ENCODE peak calls at places on chromosome 12, in ten cellular contexts. K, V, H, I, E, W, Q, Z, G and P are unnamed samples.

GRCh38 chr12:64099430-64099829 is 122.7 kb downstream of the KICS2 start:
- DNase-seq in K (peak; percentile 82), V (no peak), H (no peak), I (no peak), E (peak; percentile 20), W (no peak), Q (no peak), Z (peak; percentile 75), G (no peak), P (no peak)

GRCh38 chr12:74646831-74647230 is 109.2 kb downstream of the ATXN7L3B start:
- DNase-seq in K (no peak), V (peak; percentile 10), H (no peak), I (no peak), E (no peak), W (peak; percentile 28), Q (no peak), Z (no peak), G (no peak), P (no peak)

GRCh38 chr12:124049451-124050094 is 76.6 kb downstream of the ZNF664 start:
- DNase-seq in K (no peak), V (no peak), H (no peak), I (no peak), E (no peak), W (no peak), Q (no peak), Z (no peak), G (no peak), P (no peak)

GRCh38 chr12:65595016-65595560 is 229.2 kb upstream of the HMGA2 start:
- DNase-seq in K (no peak), V (no peak), H (no peak), I (no peak), E (no peak), W (no peak), Q (no peak), Z (no peak), G (no peak), P (no peak)

GRCh38 chr12:59486827-59487226 is 109.0 kb upstream of the SLC16A7 start:
- DNase-seq in K (no peak), V (no peak), H (no peak), I (no peak), E (no peak), W (no peak), Q (no peak), Z (no peak), G (no peak), P (no peak)

GRCh38 chr12:65609359-65609771 is 214.9 kb upstream of the HMGA2 start:
- DNase-seq in K (peak; percentile 95), V (no peak), H (no peak), I (no peak), E (no peak), W (no peak), Q (no peak), Z (no peak), G (no peak), P (no peak)

GRCh38 chr12:45379261-45379660 is 163.4 kb downstream of the ANO6 start:
- DNase-seq in K (peak; percentile 80), V (peak; percentile 6), H (no peak), I (no peak), E (no peak), W (no peak), Q (no peak), Z (no peak), G (no peak), P (no peak)

GRCh38 chr12:81086342-81086741 is 8.5 kb downstream of the ACSS3 start:
- DNase-seq in K (no peak), V (no peak), H (no peak), I (no peak), E (no peak), W (no peak), Q (no peak), Z (no peak), G (no peak), P (no peak)

GRCh38 chr12:90938451-90938850 is 16.5 kb downstream of the CCER1 start:
- DNase-seq in K (peak; percentile 64), V (no peak), H (no peak), I (no peak), E (no peak), W (no peak), Q (no peak), Z (no peak), G (no peak), P (no peak)

GRCh38 chr12:4331221-4331620 is 10.2 kb downstream of the TIGAR start:
- DNase-seq in K (no peak), V (no peak), H (no peak), I (no peak), E (no peak), W (no peak), Q (no peak), Z (no peak), G (no peak), P (no peak)

GRCh38 chr12:50706606-50707005 is 57.3 kb upstream of the ATF1 start:
- DNase-seq in K (no peak), V (no peak), H (no peak), I (no peak), E (no peak), W (no peak), Q (no peak), Z (no peak), G (no peak), P (no peak)

GRCh38 chr12:85740190-85740589 is 96.0 kb downstream of the RASSF9 start:
- DNase-seq in K (no peak), V (no peak), H (no peak), I (no peak), E (no peak), W (no peak), Q (no peak), Z (no peak), G (no peak), P (no peak)

GRCh38 chr12:62438098-62438692 is 28.4 kb upstream of the MON2 start:
- DNase-seq in K (peak; percentile 65), V (peak; percentile 67), H (no peak), I (no peak), E (no peak), W (peak; percentile 60), Q (no peak), Z (peak; percentile 74), G (no peak), P (no peak)

GRCh38 chr12:64534672-64535199 is 75.6 kb upstream of the RASSF3 start:
- DNase-seq in K (no peak), V (no peak), H (no peak), I (no peak), E (no peak), W (no peak), Q (no peak), Z (no peak), G (no peak), P (no peak)

DNA sequence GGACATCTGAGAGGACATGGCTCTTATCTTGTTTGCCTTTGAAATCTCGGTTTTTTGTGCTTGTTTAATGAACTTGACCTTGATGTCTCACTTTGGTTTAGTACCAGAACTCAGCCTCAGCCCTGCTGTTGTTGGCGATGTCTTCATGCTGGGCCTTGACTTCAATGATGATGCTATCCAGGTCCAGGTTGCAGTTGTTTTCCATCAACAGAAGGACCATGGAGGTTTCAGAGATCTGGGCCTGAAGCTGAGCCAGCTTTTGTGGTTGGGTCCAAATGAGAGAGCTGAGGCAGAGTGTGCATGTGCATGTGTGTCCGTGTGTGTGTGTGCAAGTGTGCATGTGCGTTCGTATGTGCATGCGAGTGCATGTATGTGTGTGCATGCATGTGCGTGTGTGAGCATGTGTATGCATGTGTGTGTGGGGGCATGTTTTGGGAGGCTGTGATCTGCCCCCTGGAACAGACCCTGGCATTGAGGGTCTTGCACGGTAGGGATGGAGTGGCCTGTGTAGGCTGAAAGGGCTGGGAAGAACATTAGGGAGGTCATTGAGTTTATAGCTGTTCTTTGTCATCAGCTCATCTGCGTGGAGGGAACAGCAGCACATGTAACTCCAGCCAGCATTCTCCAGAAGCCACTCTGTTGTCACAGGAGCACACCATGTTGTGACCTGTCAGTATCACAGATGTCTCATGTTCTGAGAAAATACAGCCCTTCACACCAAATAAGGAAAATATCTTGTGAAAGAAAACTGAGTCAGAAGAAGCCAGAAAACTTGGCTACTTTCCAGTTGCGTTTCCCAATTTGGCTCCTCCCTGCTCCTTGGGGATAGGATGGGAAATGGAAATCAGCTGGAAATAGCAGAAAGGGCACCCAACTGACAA is 10.0 kb upstream of the KRT82 start:
- DNase-seq in K (peak; percentile 74), V (no peak), H (no peak), I (no peak), E (no peak), W (no peak), Q (no peak), Z (peak; percentile 65), G (no peak), P (no peak)
- TF ChIP-seq CTCF in K (no peak), V (no peak), H (no peak), I (no peak), E (no peak), W (no peak), Q (no peak), Z (no peak), G (no peak), P (no peak)

GRCh38 chr12:47079365-47079893 is at the start of gene PCED1B:
- DNase-seq in K (peak; percentile 67), V (peak; percentile 22), H (no peak), I (no peak), E (peak; percentile 78), W (peak; percentile 38), Q (peak; percentile 5), Z (peak; percentile 83), G (peak; percentile 85), P (peak; percentile 59)
- TF ChIP-seq CTCF in K (peak; percentile 66), V (no peak), H (peak; percentile 19), I (no peak), E (peak; percentile 43), W (peak; percentile 43), Q (no peak), Z (peak; percentile 19), G (no peak), P (no peak)

GRCh38 chr12:94898388-94898787 is 105.1 kb downstream of the NDUFA12 start:
- DNase-seq in K (peak; percentile 17), V (no peak), H (no peak), I (no peak), E (no peak), W (no peak), Q (no peak), Z (no peak), G (no peak), P (no peak)
- TF ChIP-seq CTCF in K (peak; percentile 72), V (peak; percentile 26), H (no peak), I (no peak), E (peak; percentile 38), W (peak; percentile 45), Q (no peak), Z (peak; percentile 17), G (no peak), P (no peak)

DNA sequence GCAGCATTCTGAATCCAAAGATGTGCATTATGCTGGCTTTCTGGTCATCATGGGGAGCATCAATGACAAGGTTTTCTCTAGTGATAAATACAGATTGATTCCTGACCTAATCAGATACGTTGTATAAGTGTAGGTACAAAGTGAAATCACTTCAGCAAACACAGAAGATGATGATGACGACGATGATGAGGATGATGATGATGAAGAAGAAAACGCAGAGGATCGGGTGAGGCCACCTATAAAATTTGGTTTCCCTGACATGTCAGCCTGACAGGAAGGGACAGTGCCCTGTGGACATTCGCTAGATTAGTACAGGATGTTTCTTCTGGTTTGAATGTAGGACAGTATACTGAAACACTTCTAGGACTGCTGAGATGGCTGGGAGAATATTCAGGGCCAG is 20.2 kb downstream of the RNF34 start:
- DNase-seq in K (no peak), V (no peak), H (no peak), I (no peak), E (no peak), W (no peak), Q (no peak), Z (no peak), G (no peak), P (no peak)
- TF ChIP-seq CTCF in K (no peak), V (no peak), H (no peak), I (no peak), E (no peak), W (no peak), Q (no peak), Z (no peak), G (no peak), P (no peak)